ENCODE peak calls at places on chromosome 17, in ten cellular contexts. G, K, V, N, I, A, F, C, L and Z are unnamed samples.

GRCh38 chr17:50222922-50223321 is 21.5 kb upstream of the COL1A1 start:
- DNase-seq in G (no peak), K (no peak), V (no peak), N (no peak), I (no peak), A (no peak), F (no peak), C (no peak), L (no peak), Z (no peak)

GRCh38 chr17:17751489-17751995 is 70.3 kb downstream of the RAI1 start:
- DNase-seq in G (no peak), K (no peak), V (no peak), N (no peak), I (no peak), A (no peak), F (no peak), C (no peak), L (no peak), Z (no peak)

GRCh38 chr17:57604771-57605733 is 140.0 kb downstream of the CCDC182 start:
- DNase-seq in G (peak), K (peak), V (peak), N (peak), I (no peak), A (peak), F (no peak), C (no peak), L (peak), Z (peak)

GRCh38 chr17:80618304-80618703 is 73.7 kb downstream of the RPTOR start:
- DNase-seq in G (no peak), K (no peak), V (no peak), N (no peak), I (no peak), A (no peak), F (no peak), C (no peak), L (no peak), Z (no peak)

GRCh38 chr17:82245144-82246039 is 16.6 kb downstream of the SLC16A3 start:
- DNase-seq in G (peak), K (peak), V (no peak), N (no peak), I (no peak), A (no peak), F (no peak), C (no peak), L (no peak), Z (no peak)

GRCh38 chr17:21042434-21043295 is at the start of gene USP22:
- DNase-seq in G (no peak), K (peak), V (no peak), N (no peak), I (no peak), A (no peak), F (no peak), C (no peak), L (no peak), Z (no peak)

GRCh38 chr17:18258356-18259038 is at the start of gene FLII:
- DNase-seq in G (peak), K (peak), V (peak), N (peak), I (no peak), A (peak), F (peak), C (peak), L (peak), Z (peak)

GRCh38 chr17:30554839-30555751 is 77.9 kb downstream of the GOSR1 start:
- DNase-seq in G (no peak), K (peak), V (peak), N (peak), I (peak), A (peak), F (no peak), C (no peak), L (no peak), Z (peak)

GRCh38 chr17:33469911-33470310 is 176.8 kb upstream of the ASIC2 start:
- DNase-seq in G (no peak), K (no peak), V (peak), N (peak), I (peak), A (peak), F (peak), C (no peak), L (peak), Z (peak)

GRCh38 chr17:19538095-19539039 is 4.7 kb downstream of the SLC47A1 start:
- DNase-seq in G (no peak), K (no peak), V (no peak), N (no peak), I (no peak), A (no peak), F (peak), C (peak), L (no peak), Z (no peak)

GRCh38 chr17:4942760-4943508 is 2.9 kb downstream of the RNF167 start:
- DNase-seq in G (no peak), K (no peak), V (no peak), N (no peak), I (peak), A (no peak), F (no peak), C (no peak), L (no peak), Z (no peak)

GRCh38 chr17:36937001-36937960 is at the start of gene LHX1:
- DNase-seq in G (no peak), K (peak), V (no peak), N (no peak), I (no peak), A (no peak), F (no peak), C (no peak), L (no peak), Z (no peak)

GRCh38 chr17:32305049-32305448 is 36.9 kb downstream of the C17orf75 start:
- DNase-seq in G (no peak), K (no peak), V (no peak), N (no peak), I (no peak), A (no peak), F (no peak), C (no peak), L (no peak), Z (no peak)

GRCh38 chr17:17847726-17848125 is 10.9 kb upstream of the SREBF1 start:
- DNase-seq in G (peak), K (peak), V (no peak), N (no peak), I (no peak), A (no peak), F (no peak), C (no peak), L (no peak), Z (no peak)

GRCh38 chr17:1683489-1683888 is 1.2 kb downstream of the PRPF8 start:
- DNase-seq in G (no peak), K (no peak), V (no peak), N (no peak), I (no peak), A (no peak), F (no peak), C (no peak), L (no peak), Z (no peak)
- H3K4me3 ChIP-seq in G (peak), K (peak), V (peak), N (peak), I (peak), A (peak), F (no peak), C (peak), L (peak), Z (peak)

GRCh38 chr17:28553000-28553505 is 629 bp upstream of the UNC119 start:
- DNase-seq in G (no peak), K (no peak), V (no peak), N (no peak), I (no peak), A (no peak), F (no peak), C (no peak), L (no peak), Z (no peak)
- H3K4me3 ChIP-seq in G (peak), K (peak), V (no peak), N (peak), I (no peak), A (peak), F (no peak), C (no peak), L (no peak), Z (peak)

GRCh38 chr17:45410144-45411091 is 22.3 kb downstream of the ARHGAP27 start:
- DNase-seq in G (peak), K (peak), V (no peak), N (no peak), I (no peak), A (no peak), F (no peak), C (no peak), L (no peak), Z (no peak)

GRCh38 chr17:45411348-45412105 is 21.1 kb downstream of the ARHGAP27 start:
- DNase-seq in G (no peak), K (no peak), V (no peak), N (no peak), I (no peak), A (no peak), F (no peak), C (no peak), L (no peak), Z (no peak)

GRCh38 chr17:45408611-45409421 is 23.9 kb downstream of the ARHGAP27 start:
- DNase-seq in G (no peak), K (peak), V (no peak), N (no peak), I (no peak), A (no peak), F (no peak), C (no peak), L (no peak), Z (peak)

GRCh38 chr17:45406107-45406506 is 26.6 kb downstream of the ARHGAP27 start:
- DNase-seq in G (no peak), K (no peak), V (no peak), N (no peak), I (no peak), A (no peak), F (no peak), C (no peak), L (no peak), Z (no peak)

GRCh38 chr17:45409659-45410076 is 23.0 kb downstream of the ARHGAP27 start:
- DNase-seq in G (no peak), K (peak), V (no peak), N (no peak), I (no peak), A (no peak), F (no peak), C (no peak), L (no peak), Z (no peak)
- H3K4me3 ChIP-seq in G (peak), K (no peak), V (no peak), N (no peak), I (no peak), A (no peak), F (no peak), C (peak), L (no peak), Z (no peak)

DNA sequence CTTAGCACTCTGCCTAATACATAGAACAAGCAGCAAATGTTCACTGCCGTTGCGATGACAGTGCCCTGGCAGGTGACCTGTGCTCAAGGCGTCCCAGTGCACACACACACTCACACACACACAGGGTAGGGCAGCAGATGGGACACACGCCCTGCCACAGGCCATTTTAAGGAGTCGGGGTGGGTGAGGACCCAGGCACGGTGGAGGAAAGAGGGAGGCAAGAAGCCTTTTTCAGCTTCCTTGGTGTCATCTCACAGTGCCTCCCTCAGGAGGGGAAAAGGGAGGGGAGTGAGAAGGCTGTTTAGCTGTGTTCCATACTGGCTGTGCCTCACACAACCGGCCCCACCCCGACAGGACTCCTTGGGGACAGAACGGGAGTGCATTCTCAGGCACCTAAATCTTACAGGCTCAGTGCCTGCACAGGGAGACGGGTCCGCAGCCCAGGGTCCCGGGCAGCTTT is 1.5 kb downstream of the PITPNM3 start:
- DNase-seq in G (no peak), K (peak), V (no peak), N (no peak), I (no peak), A (no peak), F (no peak), C (no peak), L (no peak), Z (no peak)
- H3K4me3 ChIP-seq in G (no peak), K (peak), V (no peak), N (no peak), I (no peak), A (peak), F (no peak), C (no peak), L (peak), Z (peak)

GRCh38 chr17:45849536-45849990 is 4.9 kb downstream of the SPPL2C start:
- DNase-seq in G (no peak), K (peak), V (no peak), N (no peak), I (no peak), A (no peak), F (no peak), C (no peak), L (no peak), Z (no peak)

GRCh38 chr17:45850011-45850410 is 5.3 kb downstream of the SPPL2C start:
- DNase-seq in G (no peak), K (no peak), V (no peak), N (no peak), I (no peak), A (no peak), F (no peak), C (no peak), L (no peak), Z (no peak)

GRCh38 chr17:45848405-45848804 is 3.7 kb downstream of the SPPL2C start:
- DNase-seq in G (no peak), K (peak), V (no peak), N (no peak), I (no peak), A (no peak), F (no peak), C (no peak), L (no peak), Z (no peak)

GRCh38 chr17:45847747-45848146 is 3.1 kb downstream of the SPPL2C start:
- DNase-seq in G (no peak), K (no peak), V (no peak), N (no peak), I (no peak), A (no peak), F (no peak), C (no peak), L (no peak), Z (no peak)

DNA sequence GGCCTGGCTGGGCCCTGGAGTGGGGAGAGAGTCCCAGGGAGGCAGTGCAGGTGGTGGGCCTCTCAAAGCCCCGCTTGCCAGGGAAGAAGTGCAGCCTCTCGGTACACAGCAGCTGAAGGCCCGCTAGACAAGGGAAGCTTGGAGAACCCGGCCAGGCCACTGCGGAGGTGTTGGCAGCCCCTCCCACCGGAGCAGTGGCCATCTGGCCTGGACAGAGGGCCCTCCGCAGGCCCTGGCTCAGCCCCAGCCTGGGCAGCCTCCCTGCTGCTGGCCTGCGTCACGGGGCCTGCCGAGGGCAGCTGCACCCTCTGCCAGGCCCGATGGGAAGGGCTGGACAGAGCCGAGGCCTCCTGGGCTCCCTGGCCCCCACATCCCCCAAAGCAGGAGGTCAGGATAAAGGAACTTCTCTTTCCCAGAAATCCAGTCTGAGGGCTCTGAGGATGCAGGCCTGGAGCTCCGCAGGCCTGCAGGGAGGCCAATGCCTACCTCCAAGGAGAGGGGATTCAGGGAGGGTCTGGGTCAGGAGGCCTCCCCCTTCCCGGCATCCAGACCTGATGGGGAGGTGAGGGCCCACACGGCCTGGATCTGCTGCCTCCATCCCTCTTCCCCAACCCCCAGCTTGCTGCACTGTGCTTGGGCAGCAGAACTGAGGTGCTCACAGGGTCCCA is 4.3 kb downstream of the SPPL2C start:
- DNase-seq in G (peak), K (peak), V (peak), N (no peak), I (no peak), A (no peak), F (no peak), C (no peak), L (no peak), Z (no peak)
- H3K4me3 ChIP-seq in G (no peak), K (no peak), V (no peak), N (no peak), I (no peak), A (no peak), F (no peak), C (no peak), L (no peak), Z (no peak)

GRCh38 chr17:48720263-48721008 is 1.9 kb downstream of the PRAC1 start:
- DNase-seq in G (no peak), K (no peak), V (no peak), N (no peak), I (no peak), A (no peak), F (no peak), C (no peak), L (no peak), Z (no peak)
- H3K4me3 ChIP-seq in G (no peak), K (peak), V (no peak), N (no peak), I (no peak), A (no peak), F (no peak), C (no peak), L (no peak), Z (no peak)

GRCh38 chr17:63039899-63040602 is 74.0 kb downstream of the TANC2 start:
- DNase-seq in G (no peak), K (no peak), V (peak), N (peak), I (peak), A (peak), F (no peak), C (no peak), L (no peak), Z (peak)
- H3K4me3 ChIP-seq in G (peak), K (no peak), V (peak), N (no peak), I (no peak), A (no peak), F (no peak), C (no peak), L (no peak), Z (no peak)

GRCh38 chr17:78175643-78175981 is 7.2 kb downstream of the SYNGR2 start:
- DNase-seq in G (no peak), K (peak), V (no peak), N (no peak), I (no peak), A (no peak), F (no peak), C (no peak), L (no peak), Z (no peak)

GRCh38 chr17:78172284-78173024 is 4.1 kb downstream of the SYNGR2 start:
- DNase-seq in G (peak), K (peak), V (no peak), N (no peak), I (no peak), A (peak), F (no peak), C (peak), L (peak), Z (peak)

GRCh38 chr17:78173025-78173715 is 4.8 kb downstream of the SYNGR2 start:
- DNase-seq in G (no peak), K (peak), V (no peak), N (no peak), I (no peak), A (no peak), F (no peak), C (no peak), L (no peak), Z (no peak)

GRCh38 chr17:78174870-78175642 is 6.7 kb downstream of the SYNGR2 start:
- DNase-seq in G (no peak), K (peak), V (no peak), N (no peak), I (no peak), A (no peak), F (peak), C (no peak), L (no peak), Z (no peak)

GRCh38 chr17:78174332-78174869 is 6.0 kb downstream of the SYNGR2 start:
- DNase-seq in G (peak), K (peak), V (no peak), N (no peak), I (no peak), A (no peak), F (peak), C (peak), L (peak), Z (no peak)
- H3K4me3 ChIP-seq in G (no peak), K (no peak), V (no peak), N (no peak), I (no peak), A (no peak), F (no peak), C (no peak), L (no peak), Z (no peak)

GRCh38 chr17:42113293-42114069 is 967 bp upstream of the DHX58 start:
- DNase-seq in G (no peak), K (no peak), V (no peak), N (no peak), I (no peak), A (no peak), F (no peak), C (no peak), L (no peak), Z (no peak)
- H3K4me3 ChIP-seq in G (no peak), K (no peak), V (no peak), N (no peak), I (no peak), A (no peak), F (no peak), C (no peak), L (no peak), Z (no peak)